ENCODE peak calls at places on chromosomes 6 and 20, in eight cellular contexts. One of them, this sample, is unnamed.
A peak's percentile ranks its signal among the peaks of the same experiment; 100 is the strongest.

GRCh38 chr6:119333707-119334295 is 15.8 kb downstream of the MAN1A1 start:
- DNase-seq in HCT116: no peak
- DNase-seq in breast epithelium: no peak
- DNase-seq in endothelial cell of umbilical vein: no peak
- DNase-seq in spleen: no peak
- DNase-seq in SK-N-MC: no peak
- DNase-seq in HL-60: no peak
- DNase-seq in prostate gland: no peak
- DNase-seq in this sample: no peak

GRCh38 chr20:22921595-22922421 is 113.3 kb upstream of the SSTR4 start:
- DNase-seq in prostate gland: no peak
- DNase-seq in breast epithelium: no peak
- DNase-seq in SK-N-MC: no peak
- DNase-seq in endothelial cell of umbilical vein: peak; percentile 56
- DNase-seq in HCT116: no peak
- DNase-seq in HL-60: peak; percentile 60
- DNase-seq in spleen: no peak
- DNase-seq in this sample: no peak

GRCh38 chr20:50254466-50255079 is 63.9 kb downstream of the CEBPB start:
- DNase-seq in spleen: no peak
- DNase-seq in breast epithelium: no peak
- DNase-seq in SK-N-MC: no peak
- DNase-seq in HL-60: no peak
- DNase-seq in prostate gland: no peak
- DNase-seq in endothelial cell of umbilical vein: no peak
- DNase-seq in HCT116: no peak
- DNase-seq in this sample: no peak

GRCh38 chr6:79895382-79896100 is 51.8 kb downstream of the ELOVL4 start:
- DNase-seq in breast epithelium: no peak
- DNase-seq in spleen: no peak
- DNase-seq in HCT116: no peak
- DNase-seq in prostate gland: no peak
- DNase-seq in endothelial cell of umbilical vein: no peak
- DNase-seq in SK-N-MC: no peak
- DNase-seq in HL-60: no peak
- DNase-seq in this sample: no peak

GRCh38 chr6:137764464-137764863 is 102.6 kb upstream of the TNFAIP3 start:
- DNase-seq in SK-N-MC: no peak
- DNase-seq in HCT116: no peak
- DNase-seq in endothelial cell of umbilical vein: peak; percentile 67
- DNase-seq in spleen: no peak
- DNase-seq in HL-60: no peak
- DNase-seq in prostate gland: no peak
- DNase-seq in breast epithelium: no peak
- DNase-seq in this sample: no peak

GRCh38 chr6:2658788-2659187 is 91.9 kb downstream of the MYLK4 start:
- DNase-seq in endothelial cell of umbilical vein: no peak
- DNase-seq in spleen: no peak
- DNase-seq in prostate gland: no peak
- DNase-seq in breast epithelium: peak; percentile 54
- DNase-seq in HCT116: peak; percentile 10
- DNase-seq in SK-N-MC: no peak
- DNase-seq in HL-60: no peak
- DNase-seq in this sample: no peak

GRCh38 chr6:137290601-137291261 is 71.5 kb upstream of the IFNGR1 start:
- DNase-seq in breast epithelium: no peak
- DNase-seq in prostate gland: no peak
- DNase-seq in spleen: no peak
- DNase-seq in SK-N-MC: no peak
- DNase-seq in HCT116: no peak
- DNase-seq in HL-60: no peak
- DNase-seq in endothelial cell of umbilical vein: no peak
- DNase-seq in this sample: no peak

GRCh38 chr6:115796829-115797228 is 263.9 kb downstream of the FRK start:
- DNase-seq in endothelial cell of umbilical vein: no peak
- DNase-seq in HL-60: no peak
- DNase-seq in HCT116: no peak
- DNase-seq in breast epithelium: no peak
- DNase-seq in SK-N-MC: no peak
- DNase-seq in prostate gland: no peak
- DNase-seq in spleen: no peak
- DNase-seq in this sample: no peak

GRCh38 chr20:31684153-31685003 is 38.3 kb downstream of the BCL2L1 start:
- DNase-seq in endothelial cell of umbilical vein: no peak
- DNase-seq in spleen: peak; percentile 53
- DNase-seq in HCT116: no peak
- DNase-seq in breast epithelium: no peak
- DNase-seq in prostate gland: no peak
- DNase-seq in HL-60: peak; percentile 31
- DNase-seq in SK-N-MC: no peak
- DNase-seq in this sample: no peak

GRCh38 chr6:90187437-90188049 is 109.1 kb downstream of the BACH2 start:
- DNase-seq in HL-60: no peak
- DNase-seq in endothelial cell of umbilical vein: no peak
- DNase-seq in breast epithelium: no peak
- DNase-seq in spleen: no peak
- DNase-seq in HCT116: no peak
- DNase-seq in prostate gland: no peak
- DNase-seq in SK-N-MC: no peak
- DNase-seq in this sample: no peak

GRCh38 chr6:141451508-141452353 is 681.0 kb upstream of the GJE1 start:
- DNase-seq in SK-N-MC: no peak
- DNase-seq in prostate gland: no peak
- DNase-seq in endothelial cell of umbilical vein: peak; percentile 50
- DNase-seq in breast epithelium: no peak
- DNase-seq in HL-60: no peak
- DNase-seq in spleen: no peak
- DNase-seq in HCT116: peak; percentile 3
- DNase-seq in this sample: peak; percentile 43

DNA sequence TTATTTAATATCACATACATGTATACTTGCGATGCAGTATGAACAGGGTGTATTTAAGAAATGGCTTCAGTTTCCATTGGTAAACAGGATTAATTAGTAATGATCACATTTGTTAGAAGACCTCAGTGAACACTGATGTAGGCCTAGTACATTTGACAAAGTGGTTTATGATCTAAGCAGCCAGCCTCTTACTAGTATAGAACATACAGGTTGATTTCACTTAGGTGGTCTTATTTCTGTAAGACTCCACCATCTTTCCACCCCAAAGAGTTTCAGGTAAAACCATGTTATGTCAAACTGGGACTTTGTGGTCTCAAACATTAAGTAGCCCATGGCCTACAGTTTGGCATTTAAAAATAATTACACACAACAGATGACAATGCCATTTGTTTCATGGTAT is 20.2 kb upstream of the MRPS10 start:
- DNase-seq in HCT116: no peak
- DNase-seq in spleen: no peak
- DNase-seq in breast epithelium: no peak
- DNase-seq in endothelial cell of umbilical vein: no peak
- DNase-seq in HL-60: no peak
- DNase-seq in prostate gland: no peak
- DNase-seq in SK-N-MC: no peak
- DNase-seq in this sample: no peak
- TF ChIP-seq POLR2AphosphoS5 in HCT116: no peak
- TF ChIP-seq POLR2AphosphoS5 in spleen: no peak
- TF ChIP-seq POLR2AphosphoS5 in breast epithelium: no peak
- TF ChIP-seq POLR2AphosphoS5 in endothelial cell of umbilical vein: no peak
- TF ChIP-seq POLR2AphosphoS5 in HL-60: no peak
- TF ChIP-seq POLR2AphosphoS5 in prostate gland: no peak
- TF ChIP-seq POLR2AphosphoS5 in SK-N-MC: no peak
- TF ChIP-seq POLR2AphosphoS5 in this sample: no peak

GRCh38 chr20:63462244-63462643 is 10.2 kb downstream of the KCNQ2 start:
- DNase-seq in spleen: no peak
- DNase-seq in breast epithelium: no peak
- DNase-seq in HCT116: no peak
- DNase-seq in SK-N-MC: no peak
- DNase-seq in prostate gland: no peak
- DNase-seq in endothelial cell of umbilical vein: no peak
- DNase-seq in HL-60: no peak
- DNase-seq in this sample: no peak

GRCh38 chr20:63461364-63461763 is 11.1 kb downstream of the KCNQ2 start:
- DNase-seq in breast epithelium: no peak
- DNase-seq in HCT116: no peak
- DNase-seq in HL-60: no peak
- DNase-seq in endothelial cell of umbilical vein: no peak
- DNase-seq in SK-N-MC: no peak
- DNase-seq in spleen: no peak
- DNase-seq in prostate gland: no peak
- DNase-seq in this sample: no peak

GRCh38 chr20:63464289-63464635 is 8.2 kb downstream of the KCNQ2 start:
- DNase-seq in breast epithelium: no peak
- DNase-seq in spleen: no peak
- DNase-seq in SK-N-MC: no peak
- DNase-seq in prostate gland: no peak
- DNase-seq in endothelial cell of umbilical vein: no peak
- DNase-seq in HCT116: no peak
- DNase-seq in HL-60: no peak
- DNase-seq in this sample: no peak

GRCh38 chr20:63465380-63466249 is 6.8 kb downstream of the KCNQ2 start:
- DNase-seq in spleen: no peak
- DNase-seq in HCT116: no peak
- DNase-seq in prostate gland: no peak
- DNase-seq in SK-N-MC: no peak
- DNase-seq in HL-60: no peak
- DNase-seq in endothelial cell of umbilical vein: no peak
- DNase-seq in breast epithelium: no peak
- DNase-seq in this sample: no peak

DNA sequence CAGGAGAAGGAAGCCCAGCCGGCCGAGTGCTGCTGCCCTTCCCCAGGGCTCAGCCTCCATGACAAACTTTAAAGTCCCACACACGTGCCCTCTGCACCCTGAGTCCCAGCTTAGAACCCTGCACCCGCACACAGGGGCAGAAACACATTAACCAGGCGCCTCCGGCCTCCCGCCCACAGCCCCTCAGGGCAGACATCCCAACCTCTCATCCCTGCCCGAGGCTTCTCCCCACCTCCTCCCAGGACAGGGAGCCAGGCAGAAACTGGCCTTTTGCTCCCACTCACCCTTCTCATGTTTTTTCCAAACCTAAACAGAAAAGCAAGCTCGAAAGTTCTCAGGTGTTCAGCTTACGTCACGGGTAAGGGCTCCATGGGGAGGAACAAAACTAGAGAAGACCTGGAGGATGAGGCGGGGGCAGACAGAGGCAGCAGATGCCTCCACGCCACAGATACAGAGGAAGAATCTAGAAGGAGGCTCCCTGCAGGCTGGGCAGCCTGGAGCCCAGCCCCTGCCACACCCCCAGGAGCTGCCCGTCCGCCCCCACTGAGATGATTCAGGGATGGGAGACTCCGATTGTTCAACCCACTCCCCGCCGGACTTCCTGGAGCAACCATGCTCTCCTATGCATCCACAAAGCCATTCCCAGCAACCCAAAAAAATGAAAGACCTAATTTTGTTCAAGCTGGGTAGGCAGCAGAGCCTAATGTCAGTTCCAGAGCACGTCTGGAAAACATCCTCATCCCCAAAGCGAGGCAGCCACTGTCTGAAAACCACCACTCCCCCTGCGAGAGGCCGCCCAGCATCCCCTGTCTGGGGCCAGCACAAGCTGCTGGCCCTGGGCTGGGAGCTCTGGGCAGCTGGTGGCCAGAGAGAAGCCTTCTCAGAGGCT is 8.8 kb downstream of the KCNQ2 start:
- DNase-seq in HCT116: no peak
- DNase-seq in prostate gland: no peak
- DNase-seq in breast epithelium: no peak
- DNase-seq in endothelial cell of umbilical vein: no peak
- DNase-seq in spleen: no peak
- DNase-seq in SK-N-MC: no peak
- DNase-seq in HL-60: no peak
- DNase-seq in this sample: no peak
- H3K27ac ChIP-seq in HCT116: no peak overlapping the region
- H3K27ac ChIP-seq in prostate gland: no peak overlapping the region
- H3K27ac ChIP-seq in breast epithelium: no peak overlapping the region
- H3K27ac ChIP-seq in endothelial cell of umbilical vein: no peak overlapping the region
- H3K27ac ChIP-seq in spleen: no peak overlapping the region
- H3K27ac ChIP-seq in SK-N-MC: no peak overlapping the region
- H3K27ac ChIP-seq in HL-60: no peak overlapping the region
- H3K27ac ChIP-seq in this sample: no peak overlapping the region

DNA sequence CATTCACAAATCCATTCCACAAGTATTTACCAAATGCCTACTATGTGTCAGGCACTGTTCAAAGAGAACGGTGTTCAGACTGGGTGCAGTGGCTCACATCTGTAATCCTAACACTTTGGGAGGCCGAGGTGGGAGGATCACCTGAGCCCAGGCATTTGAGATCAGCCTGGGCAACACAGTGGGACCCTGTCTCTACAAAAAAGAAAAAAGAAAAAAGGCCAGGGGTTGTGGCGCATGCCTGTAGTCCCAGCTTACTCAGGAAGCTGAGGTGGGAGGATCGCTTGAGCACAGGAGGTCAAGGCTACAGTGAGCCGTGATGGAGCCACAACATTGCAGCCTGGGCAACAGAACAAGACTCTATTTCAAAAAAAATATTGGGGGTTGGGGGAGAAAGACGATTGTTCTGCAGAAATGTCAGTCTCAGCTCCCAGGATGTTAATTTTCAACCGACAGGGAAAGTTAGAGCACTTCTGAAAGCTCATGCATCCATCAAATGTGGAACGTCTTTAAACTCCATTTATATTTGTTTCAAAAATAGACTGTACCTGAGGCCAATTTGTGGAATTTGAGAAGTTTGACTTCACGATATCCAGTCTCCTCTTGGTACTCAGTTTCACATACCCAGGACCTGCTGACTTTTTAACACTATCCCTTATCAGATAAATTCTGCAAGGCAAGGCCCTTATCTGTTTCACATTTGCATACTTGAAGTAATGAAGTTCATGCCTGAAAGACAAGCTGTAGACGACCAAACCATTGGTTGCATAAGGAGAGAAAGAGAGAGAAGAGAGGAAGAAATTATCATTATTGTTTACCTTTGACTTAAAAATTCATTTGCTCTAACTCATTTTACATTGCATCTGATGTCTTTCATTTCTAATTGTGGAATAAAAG is 14.8 kb upstream of the BTN3A2 start:
- DNase-seq in HL-60: no peak
- DNase-seq in spleen: no peak
- DNase-seq in prostate gland: no peak
- DNase-seq in SK-N-MC: no peak
- DNase-seq in endothelial cell of umbilical vein: no peak
- DNase-seq in HCT116: no peak
- DNase-seq in breast epithelium: no peak
- DNase-seq in this sample: no peak
- TF ChIP-seq POLR2AphosphoS5 in HL-60: no peak
- TF ChIP-seq POLR2AphosphoS5 in spleen: no peak
- TF ChIP-seq POLR2AphosphoS5 in prostate gland: no peak
- TF ChIP-seq POLR2AphosphoS5 in SK-N-MC: no peak
- TF ChIP-seq POLR2AphosphoS5 in endothelial cell of umbilical vein: no peak
- TF ChIP-seq POLR2AphosphoS5 in HCT116: no peak
- TF ChIP-seq POLR2AphosphoS5 in breast epithelium: no peak
- TF ChIP-seq POLR2AphosphoS5 in this sample: no peak

DNA sequence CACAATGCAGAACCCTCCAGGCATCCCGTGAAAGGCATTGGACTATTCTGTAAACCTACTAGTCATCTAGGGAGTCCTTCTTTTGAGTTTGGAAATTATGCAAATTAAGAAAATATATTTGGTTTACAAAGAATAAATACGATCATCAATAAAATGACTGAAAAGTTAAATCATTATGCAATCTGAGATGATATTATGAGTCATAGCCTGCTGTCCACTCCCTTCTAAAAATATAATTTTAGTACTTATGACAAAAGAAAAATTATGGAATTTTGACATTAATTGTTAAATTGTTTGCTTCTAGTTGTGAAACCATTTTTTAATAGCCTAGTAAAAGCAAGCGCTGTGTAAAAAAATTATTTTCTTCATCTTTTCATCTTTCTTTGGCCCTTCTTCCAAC is 599.9 kb downstream of the COL12A1 start:
- DNase-seq in prostate gland: no peak
- DNase-seq in HL-60: no peak
- DNase-seq in endothelial cell of umbilical vein: no peak
- DNase-seq in HCT116: no peak
- DNase-seq in SK-N-MC: no peak
- DNase-seq in breast epithelium: no peak
- DNase-seq in spleen: no peak
- DNase-seq in this sample: no peak
- H3K27ac ChIP-seq in prostate gland: no peak overlapping the region
- H3K27ac ChIP-seq in HL-60: no peak overlapping the region
- H3K27ac ChIP-seq in endothelial cell of umbilical vein: peak overlapping the region; percentile 86
- H3K27ac ChIP-seq in HCT116: no peak overlapping the region
- H3K27ac ChIP-seq in SK-N-MC: no peak overlapping the region
- H3K27ac ChIP-seq in breast epithelium: peak overlapping the region; percentile 33
- H3K27ac ChIP-seq in spleen: no peak overlapping the region
- H3K27ac ChIP-seq in this sample: no peak overlapping the region

This sample was measured in Panc1.